ENCODE peak calls at places on chromosome 11, in seven cellular contexts. One of them, this sample, is unnamed.
A peak's percentile ranks its signal among the peaks of the same experiment; 100 is the strongest.

GRCh38 chr11:66020618-66021357 is 5.5 kb downstream of the CATSPER1 start:
- DNase-seq in stomach: peak; percentile 41
- DNase-seq in SK-N-MC: no peak
- DNase-seq in GM12878: no peak
- DNase-seq in GM12891: no peak
- DNase-seq in endothelial cell of umbilical vein: peak; percentile 78
- DNase-seq in vagina: no peak
- DNase-seq in this sample: no peak

GRCh38 chr11:62186195-62186594 is 3.8 kb upstream of the SCGB1D1 start:
- DNase-seq in vagina: no peak
- DNase-seq in SK-N-MC: no peak
- DNase-seq in endothelial cell of umbilical vein: no peak
- DNase-seq in stomach: no peak
- DNase-seq in GM12891: no peak
- DNase-seq in GM12878: no peak
- DNase-seq in this sample: no peak

GRCh38 chr11:61621917-61622585 is 41.2 kb upstream of the SYT7 start:
- DNase-seq in vagina: no peak
- DNase-seq in endothelial cell of umbilical vein: no peak
- DNase-seq in GM12878: no peak
- DNase-seq in GM12891: no peak
- DNase-seq in stomach: no peak
- DNase-seq in SK-N-MC: no peak
- DNase-seq in this sample: no peak

GRCh38 chr11:7413961-7414728 is 71.2 kb upstream of the OLFML1 start:
- DNase-seq in GM12878: no peak
- DNase-seq in SK-N-MC: no peak
- DNase-seq in stomach: no peak
- DNase-seq in vagina: no peak
- DNase-seq in endothelial cell of umbilical vein: no peak
- DNase-seq in GM12891: no peak
- DNase-seq in this sample: no peak

GRCh38 chr11:109765709-109766311 is 327.4 kb upstream of the ZC3H12C start:
- DNase-seq in stomach: no peak
- DNase-seq in SK-N-MC: no peak
- DNase-seq in endothelial cell of umbilical vein: no peak
- DNase-seq in vagina: no peak
- DNase-seq in GM12878: no peak
- DNase-seq in GM12891: no peak
- DNase-seq in this sample: no peak

GRCh38 chr11:120244476-120244875 is 4.5 kb downstream of the POU2F3 start:
- DNase-seq in stomach: no peak
- DNase-seq in vagina: no peak
- DNase-seq in GM12891: no peak
- DNase-seq in GM12878: no peak
- DNase-seq in endothelial cell of umbilical vein: no peak
- DNase-seq in SK-N-MC: no peak
- DNase-seq in this sample: no peak

GRCh38 chr11:765025-765801 is 12.1 kb downstream of the GATD1 start:
- DNase-seq in SK-N-MC: no peak
- DNase-seq in GM12891: no peak
- DNase-seq in endothelial cell of umbilical vein: peak; percentile 53
- DNase-seq in GM12878: no peak
- DNase-seq in vagina: no peak
- DNase-seq in stomach: peak; percentile 63
- DNase-seq in this sample: no peak

GRCh38 chr11:83951521-83951920 is 665.4 kb upstream of the CCDC90B start:
- DNase-seq in endothelial cell of umbilical vein: no peak
- DNase-seq in GM12891: no peak
- DNase-seq in vagina: no peak
- DNase-seq in stomach: no peak
- DNase-seq in SK-N-MC: no peak
- DNase-seq in GM12878: no peak
- DNase-seq in this sample: no peak

GRCh38 chr11:118084247-118084646 is 2.5 kb downstream of the SMIM35 start:
- DNase-seq in stomach: no peak
- DNase-seq in GM12878: peak; percentile 4
- DNase-seq in GM12891: no peak
- DNase-seq in vagina: no peak
- DNase-seq in SK-N-MC: no peak
- DNase-seq in endothelial cell of umbilical vein: no peak
- DNase-seq in this sample: no peak

DNA sequence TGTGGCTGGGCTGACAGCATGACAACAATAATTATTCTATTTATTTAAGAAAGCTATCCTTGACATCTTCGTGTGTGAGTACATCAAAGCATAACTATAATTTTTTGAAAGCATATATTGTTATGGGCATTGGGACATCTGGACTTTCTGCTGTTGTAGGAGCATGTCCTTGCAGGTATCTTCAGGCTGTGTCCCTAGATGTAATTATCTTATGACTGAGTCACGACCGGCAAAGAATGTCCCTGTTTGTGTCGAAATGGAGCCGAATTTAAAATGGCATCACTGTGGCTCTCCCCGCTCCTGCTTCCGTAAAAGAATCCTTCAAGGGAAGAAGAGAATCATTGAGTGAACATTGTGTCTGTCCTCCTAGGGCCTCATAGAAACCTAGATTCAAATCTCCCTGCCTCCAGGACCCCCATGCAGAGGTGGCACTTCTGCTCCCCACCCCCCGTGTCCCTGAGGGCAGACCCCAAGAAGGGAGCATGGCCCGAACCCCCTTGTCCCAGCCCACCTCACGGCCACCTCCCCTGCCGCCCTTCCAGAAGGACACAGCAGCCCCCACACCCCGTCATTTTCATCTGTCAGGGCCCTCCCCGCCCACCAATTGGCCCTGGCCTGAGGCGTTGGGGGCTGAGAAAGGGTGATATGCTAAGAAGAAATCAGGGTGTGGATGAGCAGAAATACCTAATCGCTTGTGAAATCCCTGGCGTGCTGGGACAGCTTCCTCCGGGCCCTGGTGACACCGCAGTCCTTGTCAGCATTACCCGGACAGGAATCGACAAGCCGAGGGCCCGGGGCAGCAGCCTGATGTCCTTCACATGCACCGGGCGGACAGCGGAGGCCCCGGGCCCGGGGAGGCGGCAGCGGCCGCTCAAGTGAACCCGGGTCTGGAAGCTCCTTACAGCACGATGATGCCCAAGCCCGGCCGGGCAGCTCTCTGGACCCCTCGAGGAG is 48.6 kb upstream of the SLC22A12 start:
- DNase-seq in GM12878: no peak
- DNase-seq in SK-N-MC: no peak
- DNase-seq in vagina: no peak
- DNase-seq in GM12891: no peak
- DNase-seq in endothelial cell of umbilical vein: no peak
- DNase-seq in stomach: no peak
- DNase-seq in this sample: peak; percentile 82
- TF ChIP-seq POLR2AphosphoS5 in GM12878: no peak
- TF ChIP-seq POLR2AphosphoS5 in SK-N-MC: no peak
- TF ChIP-seq POLR2AphosphoS5 in vagina: no peak
- TF ChIP-seq POLR2AphosphoS5 in GM12891: no peak
- TF ChIP-seq POLR2AphosphoS5 in endothelial cell of umbilical vein: no peak
- TF ChIP-seq POLR2AphosphoS5 in stomach: no peak
- TF ChIP-seq POLR2AphosphoS5 in this sample: no peak

GRCh38 chr11:15692739-15693138 is 578.0 kb downstream of the INSC start:
- DNase-seq in SK-N-MC: no peak
- DNase-seq in stomach: no peak
- DNase-seq in vagina: peak; percentile 77
- DNase-seq in endothelial cell of umbilical vein: no peak
- DNase-seq in GM12878: no peak
- DNase-seq in GM12891: no peak
- DNase-seq in this sample: no peak

GRCh38 chr11:15696069-15696468 is 581.3 kb downstream of the INSC start:
- DNase-seq in vagina: no peak
- DNase-seq in SK-N-MC: no peak
- DNase-seq in GM12878: no peak
- DNase-seq in GM12891: no peak
- DNase-seq in endothelial cell of umbilical vein: no peak
- DNase-seq in stomach: no peak
- DNase-seq in this sample: no peak

GRCh38 chr11:15697437-15698236 is 582.9 kb downstream of the INSC start:
- DNase-seq in stomach: no peak
- DNase-seq in endothelial cell of umbilical vein: no peak
- DNase-seq in vagina: no peak
- DNase-seq in GM12878: no peak
- DNase-seq in SK-N-MC: no peak
- DNase-seq in GM12891: no peak
- DNase-seq in this sample: no peak

GRCh38 chr11:15698855-15699254 is 584.1 kb downstream of the INSC start:
- DNase-seq in vagina: no peak
- DNase-seq in SK-N-MC: no peak
- DNase-seq in endothelial cell of umbilical vein: no peak
- DNase-seq in GM12878: no peak
- DNase-seq in stomach: no peak
- DNase-seq in GM12891: no peak
- DNase-seq in this sample: no peak

GRCh38 chr11:15695096-15695721 is 580.5 kb downstream of the INSC start:
- DNase-seq in SK-N-MC: no peak
- DNase-seq in endothelial cell of umbilical vein: no peak
- DNase-seq in vagina: no peak
- DNase-seq in stomach: no peak
- DNase-seq in GM12878: no peak
- DNase-seq in GM12891: no peak
- DNase-seq in this sample: no peak
- TF ChIP-seq POLR2AphosphoS5 in SK-N-MC: no peak
- TF ChIP-seq POLR2AphosphoS5 in endothelial cell of umbilical vein: no peak
- TF ChIP-seq POLR2AphosphoS5 in vagina: no peak
- TF ChIP-seq POLR2AphosphoS5 in stomach: no peak
- TF ChIP-seq POLR2AphosphoS5 in GM12878: no peak
- TF ChIP-seq POLR2AphosphoS5 in GM12891: no peak
- TF ChIP-seq POLR2AphosphoS5 in this sample: no peak

GRCh38 chr11:63845305-63845704 is 6.4 kb downstream of the MARK2 start:
- DNase-seq in endothelial cell of umbilical vein: no peak
- DNase-seq in GM12878: no peak
- DNase-seq in vagina: no peak
- DNase-seq in SK-N-MC: no peak
- DNase-seq in GM12891: no peak
- DNase-seq in stomach: no peak
- DNase-seq in this sample: no peak

GRCh38 chr11:63845911-63846310 is 7.0 kb downstream of the MARK2 start:
- DNase-seq in GM12878: no peak
- DNase-seq in SK-N-MC: no peak
- DNase-seq in GM12891: no peak
- DNase-seq in endothelial cell of umbilical vein: no peak
- DNase-seq in vagina: no peak
- DNase-seq in stomach: no peak
- DNase-seq in this sample: no peak

GRCh38 chr11:63840356-63841060 is 1.6 kb downstream of the MARK2 start:
- DNase-seq in SK-N-MC: no peak
- DNase-seq in GM12878: no peak
- DNase-seq in endothelial cell of umbilical vein: peak; percentile 24
- DNase-seq in stomach: no peak
- DNase-seq in vagina: no peak
- DNase-seq in GM12891: no peak
- DNase-seq in this sample: no peak

GRCh38 chr11:63841554-63841953 is 2.6 kb downstream of the MARK2 start:
- DNase-seq in SK-N-MC: no peak
- DNase-seq in vagina: no peak
- DNase-seq in endothelial cell of umbilical vein: peak; percentile 29
- DNase-seq in GM12878: no peak
- DNase-seq in GM12891: no peak
- DNase-seq in stomach: no peak
- DNase-seq in this sample: peak; percentile 67

DNA sequence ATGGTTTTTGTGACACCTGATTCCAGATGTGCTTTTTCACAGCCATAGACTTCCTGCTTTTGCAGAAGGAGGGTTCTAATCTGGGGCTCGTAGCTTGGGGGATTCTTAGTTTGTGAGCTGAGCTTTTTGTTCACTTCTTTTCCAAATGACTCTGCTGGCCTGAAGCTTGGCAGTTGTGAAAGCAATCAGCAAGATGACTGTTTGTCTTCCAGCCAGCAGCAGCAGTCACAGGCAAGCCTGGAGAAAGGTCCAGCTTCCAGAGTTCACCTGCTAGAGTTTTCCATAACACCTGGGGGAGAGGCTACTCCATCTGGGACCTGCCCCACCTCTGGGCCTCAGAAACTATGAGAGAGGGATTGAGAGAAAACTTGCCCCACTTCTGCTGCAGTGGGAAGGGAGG is 4.1 kb downstream of the MARK2 start:
- DNase-seq in vagina: no peak
- DNase-seq in GM12891: no peak
- DNase-seq in endothelial cell of umbilical vein: no peak
- DNase-seq in SK-N-MC: no peak
- DNase-seq in stomach: peak; percentile 63
- DNase-seq in GM12878: no peak
- DNase-seq in this sample: no peak
- TF ChIP-seq POLR2AphosphoS5 in vagina: no peak
- TF ChIP-seq POLR2AphosphoS5 in GM12891: no peak
- TF ChIP-seq POLR2AphosphoS5 in endothelial cell of umbilical vein: no peak
- TF ChIP-seq POLR2AphosphoS5 in SK-N-MC: no peak
- TF ChIP-seq POLR2AphosphoS5 in stomach: no peak
- TF ChIP-seq POLR2AphosphoS5 in GM12878: no peak
- TF ChIP-seq POLR2AphosphoS5 in this sample: no peak

DNA sequence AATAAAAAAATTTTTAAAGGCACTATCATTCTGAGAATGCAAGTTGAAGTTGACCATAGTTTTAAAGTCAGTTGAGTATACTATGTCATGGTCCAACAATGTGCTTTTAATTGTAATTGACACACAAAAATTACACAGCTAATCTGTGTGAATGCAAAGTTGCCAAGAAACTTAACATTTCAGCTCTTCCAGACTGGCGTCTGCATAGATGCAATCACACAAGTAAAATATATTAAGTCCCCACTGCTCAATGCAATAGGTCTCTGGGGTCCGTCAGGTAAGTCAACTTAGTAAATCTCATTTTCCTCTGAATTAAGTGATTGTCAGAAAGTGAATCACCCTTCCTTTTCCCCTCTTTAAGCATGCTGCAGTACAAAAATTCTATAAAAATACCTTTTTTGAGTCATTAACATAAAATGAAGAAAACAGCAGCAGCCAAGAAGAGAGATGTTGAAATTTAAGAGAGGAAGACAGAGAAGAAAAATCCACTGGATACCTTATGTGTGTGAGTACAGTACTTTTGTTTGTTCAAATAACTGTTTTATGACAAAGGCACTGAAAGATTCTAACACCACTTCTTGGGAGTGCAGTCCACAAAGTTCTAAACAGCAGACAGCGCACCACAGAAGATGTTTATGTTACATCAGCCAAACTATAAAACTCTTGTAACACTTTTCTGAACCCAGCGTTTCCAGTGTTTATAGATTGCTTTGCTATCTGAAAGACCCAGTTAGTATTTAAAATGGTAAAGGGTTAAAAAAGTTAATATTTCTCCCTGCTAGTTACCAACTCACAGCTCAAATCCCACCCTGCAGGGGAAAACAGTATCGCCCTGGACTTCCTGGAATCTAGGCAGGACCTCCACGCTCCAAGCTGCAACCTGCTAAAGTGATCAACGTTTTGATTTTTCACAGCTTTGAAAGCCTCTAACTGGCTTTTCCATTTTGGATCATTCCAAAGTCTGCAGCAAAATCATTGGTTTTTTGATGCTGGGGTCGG is 4.9 kb downstream of the FZD4 start:
- DNase-seq in vagina: no peak
- DNase-seq in stomach: no peak
- DNase-seq in endothelial cell of umbilical vein: peak; percentile 42
- DNase-seq in GM12878: no peak
- DNase-seq in GM12891: no peak
- DNase-seq in SK-N-MC: no peak
- DNase-seq in this sample: no peak
- TF ChIP-seq POLR2AphosphoS5 in vagina: no peak
- TF ChIP-seq POLR2AphosphoS5 in stomach: no peak
- TF ChIP-seq POLR2AphosphoS5 in endothelial cell of umbilical vein: peak; percentile 27
- TF ChIP-seq POLR2AphosphoS5 in GM12878: no peak
- TF ChIP-seq POLR2AphosphoS5 in GM12891: no peak
- TF ChIP-seq POLR2AphosphoS5 in SK-N-MC: no peak
- TF ChIP-seq POLR2AphosphoS5 in this sample: no peak

GRCh38 chr11:15743244-15743629 is 613.1 kb downstream of the SOX6 start:
- DNase-seq in SK-N-MC: no peak
- DNase-seq in GM12878: no peak
- DNase-seq in vagina: no peak
- DNase-seq in GM12891: no peak
- DNase-seq in stomach: no peak
- DNase-seq in endothelial cell of umbilical vein: no peak
- DNase-seq in this sample: no peak
- TF ChIP-seq POLR2AphosphoS5 in SK-N-MC: no peak
- TF ChIP-seq POLR2AphosphoS5 in GM12878: no peak
- TF ChIP-seq POLR2AphosphoS5 in vagina: no peak
- TF ChIP-seq POLR2AphosphoS5 in GM12891: no peak
- TF ChIP-seq POLR2AphosphoS5 in stomach: no peak
- TF ChIP-seq POLR2AphosphoS5 in endothelial cell of umbilical vein: no peak
- TF ChIP-seq POLR2AphosphoS5 in this sample: no peak